ENCODE peak calls at places on chromosomes 16 and 17, in seven cellular contexts. T is pancreas, O is adrenal gland, Q is transverse colon, A is cardiac fibroblast, B is Panc1, R is RWPE2. X is an unnamed sample.

GRCh38 chr16:27230562-27230991 is 27.3 kb downstream of the KDM8 start:
- DNase-seq in T (no peak), O (no peak), Q (peak; percentile 91), A (no peak), B (no peak), R (peak; percentile 46), X (no peak)

GRCh38 chr17:6831662-6832263 is at the start of gene TEKT1:
- DNase-seq in T (peak; percentile 79), O (peak; percentile 81), Q (peak; percentile 65), A (peak; percentile 84), B (no peak), R (peak; percentile 75), X (peak; percentile 33)

GRCh38 chr16:31243734-31244670 is 15.8 kb upstream of the ITGAM start:
- DNase-seq in T (no peak), O (no peak), Q (no peak), A (no peak), B (no peak), R (no peak), X (no peak)

GRCh38 chr17:10657123-10657522 is at the start of gene MYH3:
- DNase-seq in T (no peak), O (no peak), Q (no peak), A (no peak), B (no peak), R (no peak), X (no peak)

GRCh38 chr17:77778636-77779524 is 179.6 kb upstream of the TNRC6C start:
- DNase-seq in T (no peak), O (peak; percentile 64), Q (peak; percentile 44), A (no peak), B (no peak), R (peak; percentile 48), X (no peak)

GRCh38 chr16:86075488-86075785 is 176.5 kb downstream of the IRF8 start:
- DNase-seq in T (no peak), O (no peak), Q (no peak), A (no peak), B (no peak), R (no peak), X (no peak)

GRCh38 chr16:7315813-7316212 is 16.8 kb upstream of the RBFOX1 start:
- DNase-seq in T (no peak), O (no peak), Q (no peak), A (no peak), B (no peak), R (no peak), X (no peak)

GRCh38 chr17:82171750-82172375 is 40.8 kb downstream of the CCDC57 start:
- DNase-seq in T (no peak), O (no peak), Q (no peak), A (no peak), B (no peak), R (no peak), X (no peak)

GRCh38 chr17:67942810-67943209 is 53.5 kb downstream of the C17orf58 start:
- DNase-seq in T (no peak), O (no peak), Q (no peak), A (peak; percentile 35), B (no peak), R (no peak), X (no peak)

GRCh38 chr16:65068151-65068740 is 53.6 kb downstream of the CDH11 start:
- DNase-seq in T (no peak), O (peak; percentile 20), Q (no peak), A (peak; percentile 78), B (no peak), R (no peak), X (no peak)

GRCh38 chr17:82030470-82031302 is 792 bp upstream of the RAC3 start:
- DNase-seq in T (peak; percentile 79), O (peak; percentile 88), Q (peak; percentile 91), A (peak; percentile 86), B (no peak), R (no peak), X (peak; percentile 84)

GRCh38 chr16:49529646-49530045 is 156.0 kb downstream of the C16orf78 start:
- DNase-seq in T (no peak), O (no peak), Q (no peak), A (no peak), B (no peak), R (peak; percentile 35), X (no peak)

GRCh38 chr17:67132366-67132765 is 88.0 kb downstream of the CACNG1 start:
- DNase-seq in T (no peak), O (no peak), Q (no peak), A (no peak), B (no peak), R (no peak), X (no peak)

GRCh38 chr17:69523252-69523861 is 108.9 kb downstream of the MAP2K6 start:
- DNase-seq in T (no peak), O (peak; percentile 33), Q (no peak), A (peak; percentile 74), B (peak; percentile 24), R (no peak), X (peak; percentile 64)

GRCh38 chr17:30344283-30345088 is 10.6 kb upstream of the TMIGD1 start:
- DNase-seq in T (peak; percentile 68), O (peak; percentile 11), Q (peak; percentile 72), A (peak; percentile 83), B (no peak), R (no peak), X (peak; percentile 29)

GRCh38 chr17:79792984-79793923 is 3.6 kb downstream of the CBX8 start:
- DNase-seq in T (no peak), O (no peak), Q (no peak), A (no peak), B (peak; percentile 61), R (no peak), X (peak; percentile 55)

GRCh38 chr16:67036323-67036741 is 7.4 kb downstream of the CBFB start:
- DNase-seq in T (no peak), O (no peak), Q (no peak), A (no peak), B (no peak), R (no peak), X (no peak)

GRCh38 chr16:29816694-29817441 is 916 bp downstream of the PAGR1 start:
- DNase-seq in T (peak; percentile 77), O (peak; percentile 81), Q (peak; percentile 73), A (peak; percentile 63), B (no peak), R (no peak), X (peak; percentile 64)

GRCh38 chr17:8789743-8790142 is 9.4 kb downstream of the MFSD6L start:
- DNase-seq in T (no peak), O (no peak), Q (no peak), A (no peak), B (no peak), R (no peak), X (no peak)

GRCh38 chr17:2059125-2059836 is 4.4 kb downstream of the HIC1 start:
- DNase-seq in T (no peak), O (no peak), Q (no peak), A (no peak), B (no peak), R (no peak), X (no peak)

GRCh38 chr17:57466042-57466471 is 209.7 kb downstream of the MSI2 start:
- DNase-seq in T (no peak), O (no peak), Q (no peak), A (no peak), B (no peak), R (no peak), X (no peak)

GRCh38 chr17:27333410-27333980 is 39.6 kb downstream of the WSB1 start:
- DNase-seq in T (no peak), O (peak; percentile 58), Q (no peak), A (no peak), B (no peak), R (no peak), X (no peak)

GRCh38 chr16:356756-357155 is 4.2 kb upstream of the AXIN1 start:
- DNase-seq in T (no peak), O (no peak), Q (no peak), A (no peak), B (no peak), R (no peak), X (no peak)

GRCh38 chr17:36504156-36504545 is 17.7 kb downstream of the ZNHIT3 start:
- DNase-seq in T (no peak), O (no peak), Q (no peak), A (no peak), B (no peak), R (no peak), X (no peak)

GRCh38 chr17:36503456-36504155 is 17.1 kb downstream of the ZNHIT3 start:
- DNase-seq in T (no peak), O (no peak), Q (no peak), A (no peak), B (no peak), R (no peak), X (no peak)

GRCh38 chr17:36500745-36501225 is 14.3 kb downstream of the ZNHIT3 start:
- DNase-seq in T (no peak), O (no peak), Q (no peak), A (no peak), B (no peak), R (no peak), X (no peak)

GRCh38 chr17:36501351-36501750 is 14.9 kb downstream of the ZNHIT3 start:
- DNase-seq in T (no peak), O (no peak), Q (no peak), A (no peak), B (no peak), R (no peak), X (no peak)

GRCh38 chr17:36501963-36502362 is 15.5 kb downstream of the ZNHIT3 start:
- DNase-seq in T (no peak), O (no peak), Q (no peak), A (no peak), B (no peak), R (no peak), X (no peak)
- H3K4me3 ChIP-seq in T (no peak overlapping the region), O (no peak overlapping the region), Q (no peak overlapping the region), A (no peak overlapping the region), B (no peak overlapping the region), R (no peak overlapping the region), X (no peak overlapping the region)

DNA sequence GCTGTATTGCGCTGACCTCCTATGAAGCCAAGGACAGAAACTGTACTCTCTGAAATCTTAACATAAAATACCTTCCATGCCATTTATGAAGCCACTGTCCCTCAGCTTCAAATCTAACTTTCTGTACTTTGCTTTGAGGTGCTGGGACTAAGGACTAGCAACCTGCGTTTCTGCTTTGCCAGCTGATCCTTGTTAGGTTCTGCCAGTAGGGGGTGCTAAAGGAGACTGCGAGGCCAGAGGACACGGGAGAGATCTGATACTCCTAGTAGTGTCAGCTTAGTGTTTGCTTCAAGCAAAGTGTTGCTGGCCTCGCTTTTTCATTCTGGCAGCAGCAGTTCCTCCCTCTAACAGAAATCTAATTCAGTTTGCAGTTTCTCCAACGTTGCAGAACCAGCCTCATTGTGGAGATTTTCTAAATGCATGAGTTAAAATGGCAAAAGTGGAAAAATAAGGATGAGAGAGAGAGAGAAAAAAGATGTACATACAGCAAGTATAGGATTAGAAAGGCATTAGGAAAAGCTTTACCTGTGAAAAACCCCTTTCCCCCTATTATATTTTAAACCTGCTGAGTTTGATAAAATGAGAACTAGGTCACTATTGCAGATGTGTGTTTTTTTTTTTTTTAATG is 297.5 kb downstream of the CA10 start:
- DNase-seq in T (peak; percentile 33), O (peak; percentile 18), Q (peak; percentile 47), A (peak; percentile 18), B (no peak), R (no peak), X (no peak)
- TF ChIP-seq CTCF in T (peak; percentile 22), O (peak; percentile 46), Q (peak; percentile 60), A (peak; percentile 14), B (peak; percentile 74), R (peak; percentile 39), X (peak; percentile 32)

GRCh38 chr17:1038459-1039118 is 41.7 kb downstream of the TIMM22 start:
- DNase-seq in T (no peak), O (no peak), Q (no peak), A (no peak), B (no peak), R (no peak), X (no peak)
- H3K4me3 ChIP-seq in T (no peak overlapping the region), O (no peak overlapping the region), Q (no peak overlapping the region), A (no peak overlapping the region), B (no peak overlapping the region), R (no peak overlapping the region), X (no peak overlapping the region)

GRCh38 chr16:71367243-71367976 is 8.9 kb downstream of the CALB2 start:
- DNase-seq in T (no peak), O (peak; percentile 63), Q (peak; percentile 38), A (peak; percentile 49), B (no peak), R (no peak), X (no peak)
- TF ChIP-seq CTCF in T (no peak), O (peak; percentile 54), Q (peak; percentile 26), A (peak; percentile 71), B (peak; percentile 81), R (peak; percentile 51), X (peak; percentile 58)